ENCODE peak calls at places on chromosomes 7 and 10, in eight cellular contexts. B is left ventricle myocardium inferior, L is suprapubic skin, Q is RWPE1, Y is transverse colon, K is endothelial cell of umbilical vein, F is pancreas, C is H9. A is an unnamed sample.

GRCh38 chr7:47266131-47266706 is 315.7 kb downstream of the TNS3 start:
- DNase-seq in F (peak), K (peak), B (peak), Y (peak), C (peak), L (no peak), Q (peak), A (no peak)

GRCh38 chr7:303884-304573 is 14.1 kb downstream of the FOXL3 start:
- DNase-seq in Y (no peak), Q (no peak), F (no peak), B (no peak), C (no peak), L (peak), K (no peak), A (no peak)

GRCh38 chr10:133523631-133524203 is 3.4 kb upstream of the CYP2E1 start:
- DNase-seq in Y (no peak), C (no peak), L (no peak), K (no peak), B (no peak), Q (peak), F (no peak), A (no peak)

GRCh38 chr7:95430864-95431263 is 4.0 kb downstream of the PON2 start:
- DNase-seq in C (no peak), Y (peak), F (no peak), B (no peak), L (no peak), Q (peak), K (no peak), A (no peak)

GRCh38 chr7:132355048-132355447 is 221.2 kb downstream of the PLXNA4 start:
- DNase-seq in F (no peak), Q (no peak), C (no peak), L (no peak), B (no peak), K (no peak), Y (no peak), A (no peak)

GRCh38 chr7:103626776-103627175 is 180.8 kb upstream of the SLC26A5 start:
- DNase-seq in Q (no peak), Y (no peak), F (no peak), K (no peak), C (no peak), L (no peak), B (no peak), A (no peak)

GRCh38 chr10:102267748-102268147 is 22.4 kb downstream of the GBF1 start:
- DNase-seq in F (no peak), C (no peak), L (no peak), K (no peak), B (no peak), Y (no peak), Q (no peak), A (no peak)

GRCh38 chr10:44776181-44776580 is 135.0 kb upstream of the TMEM72 start:
- DNase-seq in Y (no peak), L (no peak), B (no peak), C (no peak), Q (no peak), K (no peak), F (no peak), A (no peak)

GRCh38 chr7:88020953-88021650 is 87.1 kb downstream of the ADAM22 start:
- DNase-seq in K (peak), C (no peak), B (no peak), Y (no peak), F (no peak), Q (no peak), L (no peak), A (no peak)

GRCh38 chr10:23399701-23400144 is 39.2 kb upstream of the OTUD1 start:
- DNase-seq in F (no peak), Y (no peak), Q (no peak), L (no peak), C (no peak), K (no peak), B (peak), A (no peak)

GRCh38 chr7:78530351-78530750 is 731.8 kb downstream of the PHTF2 start:
- DNase-seq in L (no peak), Q (peak), C (no peak), B (no peak), F (no peak), Y (no peak), K (peak), A (no peak)

GRCh38 chr7:74306737-74307469 is 17.7 kb downstream of the CLIP2 start:
- DNase-seq in Q (peak), B (peak), Y (peak), K (peak), L (no peak), C (no peak), F (peak), A (no peak)

GRCh38 chr10:58184120-58184670 is 83.5 kb downstream of the IPMK start:
- DNase-seq in B (no peak), L (no peak), Q (no peak), C (no peak), K (no peak), F (no peak), Y (no peak), A (no peak)

GRCh38 chr7:41292457-41292856 is 410.4 kb downstream of the INHBA start:
- DNase-seq in C (no peak), B (no peak), Y (no peak), K (no peak), L (no peak), F (no peak), Q (peak), A (no peak)

GRCh38 chr10:90087197-90088007 is 386.0 kb downstream of the KIF20B start:
- DNase-seq in K (no peak), Q (peak), F (no peak), C (no peak), L (no peak), Y (no peak), B (no peak), A (no peak)
- TF ChIP-seq CTCF in K (no peak), Q (no peak), F (no peak), C (no peak), L (no peak), Y (no peak), B (no peak), A (no peak)

DNA sequence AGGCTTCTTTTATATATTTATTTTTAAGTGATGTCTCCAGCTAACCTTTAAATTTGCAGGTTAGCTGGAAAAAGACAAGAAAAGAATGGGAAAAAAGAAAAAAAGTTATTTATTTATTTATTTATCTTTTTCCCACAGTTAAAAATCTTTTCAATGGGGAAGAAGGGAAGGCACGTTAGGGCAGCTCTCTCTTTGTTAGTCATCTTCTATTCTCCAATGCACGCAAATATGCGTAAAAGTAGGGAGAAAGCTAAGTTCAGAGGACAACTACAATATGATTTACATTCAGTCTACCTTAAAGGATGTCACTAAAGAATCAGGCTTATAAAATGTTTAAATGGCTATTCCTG is 276 bp upstream of the GPR85 start:
- DNase-seq in Q (no peak), L (no peak), K (peak), B (no peak), F (no peak), C (no peak), Y (no peak), A (no peak)
- H3K27ac ChIP-seq in Q (no peak), L (peak), K (no peak), B (peak), F (no peak), C (no peak), Y (peak), A (no peak)

DNA sequence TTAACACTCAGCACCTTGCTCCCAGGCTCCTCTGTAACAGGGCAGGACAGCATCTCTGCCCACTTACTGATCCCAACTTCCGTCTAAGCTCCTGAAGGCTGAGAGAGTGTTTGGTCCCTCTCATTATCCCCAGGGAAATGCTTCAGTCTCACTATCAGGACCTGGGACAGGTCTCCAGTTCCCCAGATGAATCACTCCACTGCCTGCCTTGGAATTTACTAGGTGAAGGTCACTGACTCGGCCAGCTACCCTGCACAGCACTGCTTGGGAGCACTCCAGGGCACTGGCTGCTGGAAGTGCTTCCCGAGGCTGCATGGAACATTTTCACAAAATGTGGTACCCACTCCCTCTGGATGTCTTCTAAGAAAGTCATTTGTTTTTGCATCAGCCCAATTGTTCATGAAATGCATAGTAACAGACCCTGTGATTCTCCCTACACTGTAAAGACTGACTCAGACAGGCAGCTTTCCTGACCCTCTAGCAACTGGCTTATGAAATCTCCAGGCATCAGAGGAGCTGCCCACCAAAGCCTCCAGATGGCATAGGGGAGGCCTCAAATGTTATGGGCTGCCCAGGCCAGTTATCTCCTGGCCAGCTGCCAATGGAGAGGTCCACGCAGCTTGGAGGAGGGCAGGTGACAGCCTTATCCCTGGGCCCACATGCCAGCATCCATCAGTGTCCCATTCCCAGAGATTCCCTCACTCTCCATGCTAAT is 89.1 kb downstream of the GFRA1 start:
- DNase-seq in L (no peak), Y (no peak), K (no peak), Q (peak), C (peak), F (peak), B (no peak), A (no peak)
- TF ChIP-seq CTCF in L (no peak), Y (no peak), K (no peak), Q (no peak), C (no peak), F (no peak), B (no peak), A (no peak)

GRCh38 chr10:689433-690226 is at the start of gene DIP2C:
- DNase-seq in K (peak), B (peak), Q (peak), Y (peak), C (peak), L (no peak), F (peak), A (no peak)

GRCh38 chr10:688287-688620 is 1.2 kb downstream of the DIP2C start:
- DNase-seq in Q (no peak), B (no peak), F (no peak), C (no peak), K (no peak), L (no peak), Y (no peak), A (no peak)

GRCh38 chr10:690227-691161 is 1.0 kb upstream of the DIP2C start:
- DNase-seq in Y (no peak), K (no peak), F (no peak), C (no peak), Q (no peak), L (no peak), B (no peak), A (no peak)

GRCh38 chr10:687583-688286 is 1.7 kb downstream of the DIP2C start:
- DNase-seq in Y (no peak), F (no peak), L (no peak), B (no peak), C (no peak), Q (no peak), K (no peak), A (no peak)

DNA sequence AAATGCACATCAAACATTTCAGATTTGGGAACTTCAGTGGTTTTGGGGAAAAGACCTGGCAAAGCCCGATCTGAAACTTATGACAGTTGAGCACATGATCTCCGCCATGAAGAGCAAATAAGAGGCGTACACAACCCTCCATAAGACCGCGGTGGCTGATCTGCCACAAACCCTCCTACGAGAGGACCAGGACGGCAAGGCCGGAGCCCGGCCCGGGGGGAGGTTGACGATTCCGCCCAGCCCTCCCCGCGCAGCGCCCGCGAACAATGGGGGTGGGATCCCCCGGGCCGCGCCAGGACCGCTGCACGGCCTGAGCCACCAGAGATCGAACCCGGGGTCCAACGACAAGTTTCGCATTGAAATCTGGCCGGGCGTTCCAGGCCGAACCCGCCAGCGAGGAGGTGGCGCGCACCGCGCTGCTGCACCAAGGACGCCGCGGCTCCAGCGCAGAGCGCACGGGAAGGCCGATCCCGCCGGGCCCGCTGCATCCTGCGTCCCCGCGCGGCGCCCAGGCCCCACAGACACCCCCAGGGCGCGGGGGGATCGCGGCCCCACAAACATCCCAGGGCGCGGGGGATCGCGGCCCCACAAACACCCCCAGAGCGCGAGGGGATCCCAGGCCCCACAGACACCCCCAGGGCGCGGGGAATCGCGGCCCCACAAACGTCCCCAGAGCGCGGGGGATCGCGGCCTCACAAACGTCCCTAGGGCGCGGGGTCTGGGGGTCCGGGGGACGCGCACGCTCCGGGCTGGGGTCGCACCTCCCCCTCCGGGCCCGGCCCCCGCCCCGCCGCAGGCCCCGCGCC is 644 bp downstream of the DIP2C start:
- DNase-seq in F (no peak), C (no peak), K (peak), Y (peak), L (no peak), Q (no peak), B (peak), A (no peak)
- H3K27ac ChIP-seq in F (peak), C (no peak), K (no peak), Y (peak), L (peak), Q (peak), B (peak), A (no peak)